ENCODE peak calls at places on chromosomes 2 and 18, in nine cellular contexts. C is OCI-M1, Y is epithelial cell of prostate, L is heart left ventricle, N is NCI-H2171 treated with DMSO at 0.1 percent for 48 hours, K is GDM1, S is T-helper 9 cell, X is fibroblast of mammary gland, B is HCT116. Q is an unnamed sample.

GRCh38 chr18:31049189-31049588 is 6.6 kb upstream of the DSC3 start:
- DNase-seq in K (no peak), N (no peak), Y (no peak), L (no peak), X (no peak), S (no peak), B (no peak), C (peak), Q (no peak)

GRCh38 chr2:2413525-2413924 is 82.5 kb upstream of the MYT1L start:
- DNase-seq in Y (no peak), K (no peak), L (no peak), B (no peak), N (no peak), X (no peak), C (no peak), S (no peak), Q (no peak)

GRCh38 chr18:7174359-7175107 is 56.4 kb upstream of the LRRC30 start:
- DNase-seq in K (no peak), L (no peak), Y (no peak), B (no peak), X (peak), S (no peak), N (peak), C (no peak), Q (no peak)

GRCh38 chr2:224930124-224930523 is 112.1 kb downstream of the DOCK10 start:
- DNase-seq in C (peak), S (peak), K (peak), B (no peak), X (no peak), L (no peak), Y (no peak), N (no peak), Q (no peak)

GRCh38 chr2:128372621-128373341 is 54.1 kb upstream of the HS6ST1 start:
- DNase-seq in S (no peak), C (no peak), N (no peak), L (peak), Y (no peak), X (no peak), B (no peak), K (no peak), Q (peak)

GRCh38 chr2:231617059-231617926 is 24.6 kb downstream of the TEX44 start:
- DNase-seq in Y (no peak), C (no peak), L (no peak), K (no peak), B (no peak), S (no peak), N (no peak), X (no peak), Q (peak)

GRCh38 chr2:231672617-231673347 is 35.5 kb upstream of the PTMA start:
- DNase-seq in K (peak), N (peak), X (peak), C (peak), Y (no peak), B (peak), L (peak), S (no peak), Q (peak)

GRCh38 chr2:151138507-151138906 is 123.2 kb downstream of the RBM43 start:
- DNase-seq in K (no peak), L (no peak), X (peak), S (no peak), N (no peak), B (no peak), C (no peak), Y (no peak), Q (no peak)

GRCh38 chr18:48844271-48844670 is 106.5 kb downstream of the SMAD7 start:
- DNase-seq in Y (no peak), X (no peak), L (peak), K (no peak), B (no peak), S (no peak), N (no peak), C (no peak), Q (no peak)

GRCh38 chr2:167715932-167716331 is 531.5 kb downstream of the STK39 start:
- DNase-seq in X (no peak), C (no peak), L (no peak), K (no peak), S (no peak), Y (no peak), B (no peak), N (no peak), Q (no peak)

GRCh38 chr2:197641666-197642065 is 33.7 kb downstream of the RFTN2 start:
- DNase-seq in K (no peak), S (no peak), B (no peak), X (no peak), N (no peak), Y (no peak), C (no peak), L (no peak), Q (no peak)

GRCh38 chr2:11923935-11924334 is 177.5 kb downstream of the LPIN1 start:
- DNase-seq in B (no peak), K (no peak), S (no peak), C (no peak), L (no peak), Y (no peak), X (no peak), N (peak), Q (no peak)

GRCh38 chr2:129092871-129093385 is 774.3 kb upstream of the HS6ST1 start:
- DNase-seq in N (peak), S (no peak), X (no peak), Y (no peak), B (no peak), K (no peak), L (no peak), C (no peak), Q (no peak)

GRCh38 chr2:167212054-167212648 is 323.9 kb downstream of the XIRP2 start:
- DNase-seq in C (peak), K (peak), N (peak), S (no peak), B (peak), X (peak), L (no peak), Y (peak), Q (peak)

GRCh38 chr2:238264072-238264460 is 24.2 kb upstream of the HES6 start:
- DNase-seq in C (no peak), N (no peak), S (no peak), L (peak), Y (no peak), K (no peak), X (no peak), B (no peak), Q (no peak)

Q was measured in DND-41.